ENCODE peak calls at places on chromosomes 13 and 19, in eight cellular contexts. One of them, this sample, is unnamed.

GRCh38 chr19:4083677-4084546 is 17.2 kb upstream of the ZBTB7A start:
- DNase-seq in cardiac muscle cell: no peak
- DNase-seq in HL-60: peak
- DNase-seq in substantia nigra: no peak
- DNase-seq in esophagus squamous epithelium: no peak
- DNase-seq in brain microvascular endothelial cell: no peak
- DNase-seq in RWPE2: no peak
- DNase-seq in heart left ventricle: no peak
- DNase-seq in this sample: peak

GRCh38 chr19:42576241-42576640 is 18.5 kb downstream of the CEACAM8 start:
- DNase-seq in cardiac muscle cell: no peak
- DNase-seq in HL-60: no peak
- DNase-seq in substantia nigra: no peak
- DNase-seq in esophagus squamous epithelium: no peak
- DNase-seq in brain microvascular endothelial cell: no peak
- DNase-seq in RWPE2: no peak
- DNase-seq in heart left ventricle: no peak
- DNase-seq in this sample: no peak

GRCh38 chr19:44698492-44699201 is at the start of gene CEACAM16:
- DNase-seq in cardiac muscle cell: no peak
- DNase-seq in HL-60: no peak
- DNase-seq in substantia nigra: no peak
- DNase-seq in esophagus squamous epithelium: no peak
- DNase-seq in brain microvascular endothelial cell: no peak
- DNase-seq in RWPE2: no peak
- DNase-seq in heart left ventricle: no peak
- DNase-seq in this sample: peak

GRCh38 chr19:6039541-6040225 is 61.7 kb upstream of the RANBP3 start:
- DNase-seq in cardiac muscle cell: no peak
- DNase-seq in HL-60: no peak
- DNase-seq in substantia nigra: no peak
- DNase-seq in esophagus squamous epithelium: no peak
- DNase-seq in brain microvascular endothelial cell: no peak
- DNase-seq in RWPE2: no peak
- DNase-seq in heart left ventricle: peak
- DNase-seq in this sample: no peak

GRCh38 chr19:29741226-29741625 is 26.2 kb upstream of the C19orf12 start:
- DNase-seq in cardiac muscle cell: no peak
- DNase-seq in HL-60: no peak
- DNase-seq in substantia nigra: no peak
- DNase-seq in esophagus squamous epithelium: no peak
- DNase-seq in brain microvascular endothelial cell: no peak
- DNase-seq in RWPE2: no peak
- DNase-seq in heart left ventricle: no peak
- DNase-seq in this sample: no peak

GRCh38 chr19:3784607-3785463 is 1.3 kb downstream of the MATK start:
- DNase-seq in cardiac muscle cell: no peak
- DNase-seq in HL-60: no peak
- DNase-seq in substantia nigra: no peak
- DNase-seq in esophagus squamous epithelium: no peak
- DNase-seq in brain microvascular endothelial cell: no peak
- DNase-seq in RWPE2: peak
- DNase-seq in heart left ventricle: no peak
- DNase-seq in this sample: no peak

GRCh38 chr19:49489601-49490167 is 2.3 kb downstream of the RPL13A start:
- DNase-seq in cardiac muscle cell: no peak
- DNase-seq in HL-60: peak
- DNase-seq in substantia nigra: no peak
- DNase-seq in esophagus squamous epithelium: no peak
- DNase-seq in brain microvascular endothelial cell: no peak
- DNase-seq in RWPE2: no peak
- DNase-seq in heart left ventricle: no peak
- DNase-seq in this sample: no peak

GRCh38 chr13:48334534-48335127 is 31.1 kb downstream of the RB1 start:
- DNase-seq in cardiac muscle cell: peak
- DNase-seq in HL-60: no peak
- DNase-seq in substantia nigra: no peak
- DNase-seq in esophagus squamous epithelium: no peak
- DNase-seq in brain microvascular endothelial cell: no peak
- DNase-seq in RWPE2: no peak
- DNase-seq in heart left ventricle: no peak
- DNase-seq in this sample: no peak

GRCh38 chr19:7927605-7928333 is 1.8 kb upstream of the CTXN1 start:
- DNase-seq in cardiac muscle cell: no peak
- DNase-seq in HL-60: no peak
- DNase-seq in substantia nigra: no peak
- DNase-seq in esophagus squamous epithelium: no peak
- DNase-seq in brain microvascular endothelial cell: no peak
- DNase-seq in RWPE2: peak
- DNase-seq in heart left ventricle: no peak
- DNase-seq in this sample: no peak

GRCh38 chr13:101626925-101627555 is 174.6 kb downstream of the ITGBL1 start:
- DNase-seq in cardiac muscle cell: no peak
- DNase-seq in HL-60: no peak
- DNase-seq in substantia nigra: no peak
- DNase-seq in esophagus squamous epithelium: no peak
- DNase-seq in brain microvascular endothelial cell: no peak
- DNase-seq in RWPE2: no peak
- DNase-seq in heart left ventricle: no peak
- DNase-seq in this sample: no peak

GRCh38 chr19:22784051-22784450 is at the start of gene ZNF99:
- DNase-seq in cardiac muscle cell: no peak
- DNase-seq in HL-60: no peak
- DNase-seq in substantia nigra: peak
- DNase-seq in esophagus squamous epithelium: no peak
- DNase-seq in brain microvascular endothelial cell: no peak
- DNase-seq in RWPE2: no peak
- DNase-seq in heart left ventricle: peak
- DNase-seq in this sample: no peak

GRCh38 chr13:80547885-80548284 is 207.0 kb upstream of the SPRY2 start:
- DNase-seq in cardiac muscle cell: no peak
- DNase-seq in HL-60: no peak
- DNase-seq in substantia nigra: no peak
- DNase-seq in esophagus squamous epithelium: no peak
- DNase-seq in brain microvascular endothelial cell: peak
- DNase-seq in RWPE2: no peak
- DNase-seq in heart left ventricle: no peak
- DNase-seq in this sample: no peak

GRCh38 chr19:5828661-5829566 is 10.6 kb downstream of the FUT6 start:
- DNase-seq in cardiac muscle cell: peak
- DNase-seq in HL-60: no peak
- DNase-seq in substantia nigra: no peak
- DNase-seq in esophagus squamous epithelium: no peak
- DNase-seq in brain microvascular endothelial cell: no peak
- DNase-seq in RWPE2: no peak
- DNase-seq in heart left ventricle: no peak
- DNase-seq in this sample: peak

GRCh38 chr19:35212241-35212640 is 16.3 kb downstream of the FAM187B start:
- DNase-seq in cardiac muscle cell: no peak
- DNase-seq in HL-60: no peak
- DNase-seq in substantia nigra: no peak
- DNase-seq in esophagus squamous epithelium: no peak
- DNase-seq in brain microvascular endothelial cell: no peak
- DNase-seq in RWPE2: no peak
- DNase-seq in heart left ventricle: no peak
- DNase-seq in this sample: no peak

GRCh38 chr19:14515501-14516047 is 2.6 kb downstream of the DNAJB1 start:
- DNase-seq in cardiac muscle cell: no peak
- DNase-seq in HL-60: no peak
- DNase-seq in substantia nigra: peak
- DNase-seq in esophagus squamous epithelium: no peak
- DNase-seq in brain microvascular endothelial cell: no peak
- DNase-seq in RWPE2: no peak
- DNase-seq in heart left ventricle: no peak
- DNase-seq in this sample: no peak

GRCh38 chr13:44140146-44140545 is 233.5 kb upstream of the SERP2 start:
- DNase-seq in cardiac muscle cell: no peak
- DNase-seq in HL-60: no peak
- DNase-seq in substantia nigra: no peak
- DNase-seq in esophagus squamous epithelium: no peak
- DNase-seq in brain microvascular endothelial cell: no peak
- DNase-seq in RWPE2: no peak
- DNase-seq in heart left ventricle: no peak
- DNase-seq in this sample: peak

DNA sequence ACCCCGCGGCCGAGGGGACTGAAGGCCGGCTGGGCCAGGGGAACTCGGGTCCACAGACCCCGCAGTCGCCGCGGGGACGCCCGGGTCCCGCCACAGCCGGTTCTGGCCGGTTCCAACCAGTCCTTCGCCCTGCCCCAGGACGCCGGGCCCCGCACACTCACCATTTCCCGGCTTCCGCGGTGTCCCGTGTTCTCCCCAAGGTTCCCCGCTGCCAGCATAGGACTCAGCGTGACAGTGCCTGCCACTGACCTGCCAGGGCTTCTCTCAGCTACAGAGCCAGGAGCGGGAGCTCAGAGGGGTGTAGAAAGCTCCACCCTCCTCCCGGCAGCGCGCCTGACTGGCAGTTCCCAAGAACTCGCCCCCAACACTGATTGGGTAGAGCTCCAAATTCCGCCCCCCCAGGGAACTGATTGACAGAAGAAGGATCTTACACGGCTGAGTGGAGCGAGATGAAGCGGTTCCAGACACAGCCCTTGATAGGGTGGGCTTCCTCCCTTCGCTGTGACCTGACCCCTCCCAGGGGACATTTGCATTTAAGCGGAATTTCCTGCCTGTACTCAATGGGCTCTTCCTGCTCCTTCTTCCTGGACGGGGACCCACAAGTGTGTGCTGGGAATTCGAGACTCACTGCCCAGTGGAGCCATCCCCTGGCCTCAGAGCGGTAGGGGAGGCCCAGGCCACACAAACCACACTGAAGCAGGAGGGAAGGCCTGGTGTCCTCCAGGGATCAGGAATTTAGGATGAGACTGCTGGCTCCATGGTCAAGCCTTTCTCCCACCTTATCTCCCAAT is at the start of gene ZNF442:
- DNase-seq in cardiac muscle cell: peak
- DNase-seq in HL-60: peak
- DNase-seq in substantia nigra: peak
- DNase-seq in esophagus squamous epithelium: peak
- DNase-seq in brain microvascular endothelial cell: peak
- DNase-seq in RWPE2: peak
- DNase-seq in heart left ventricle: peak
- DNase-seq in this sample: peak
- H3K27ac ChIP-seq in cardiac muscle cell: peak
- H3K27ac ChIP-seq in HL-60: peak
- H3K27ac ChIP-seq in substantia nigra: peak
- H3K27ac ChIP-seq in esophagus squamous epithelium: peak
- H3K27ac ChIP-seq in brain microvascular endothelial cell: peak
- H3K27ac ChIP-seq in RWPE2: peak
- H3K27ac ChIP-seq in heart left ventricle: peak
- H3K27ac ChIP-seq in this sample: peak

GRCh38 chr19:18504886-18505610 is 16.8 kb downstream of the ELL start:
- DNase-seq in cardiac muscle cell: no peak
- DNase-seq in HL-60: no peak
- DNase-seq in substantia nigra: no peak
- DNase-seq in esophagus squamous epithelium: no peak
- DNase-seq in brain microvascular endothelial cell: no peak
- DNase-seq in RWPE2: no peak
- DNase-seq in heart left ventricle: no peak
- DNase-seq in this sample: peak

GRCh38 chr19:18503971-18504885 is 17.6 kb downstream of the ELL start:
- DNase-seq in cardiac muscle cell: no peak
- DNase-seq in HL-60: no peak
- DNase-seq in substantia nigra: no peak
- DNase-seq in esophagus squamous epithelium: no peak
- DNase-seq in brain microvascular endothelial cell: no peak
- DNase-seq in RWPE2: no peak
- DNase-seq in heart left ventricle: no peak
- DNase-seq in this sample: peak

GRCh38 chr19:18502236-18502632 is 19.6 kb downstream of the ELL start:
- DNase-seq in cardiac muscle cell: no peak
- DNase-seq in HL-60: no peak
- DNase-seq in substantia nigra: no peak
- DNase-seq in esophagus squamous epithelium: no peak
- DNase-seq in brain microvascular endothelial cell: no peak
- DNase-seq in RWPE2: no peak
- DNase-seq in heart left ventricle: no peak
- DNase-seq in this sample: no peak

GRCh38 chr19:18502633-18503294 is 19.1 kb downstream of the ELL start:
- DNase-seq in cardiac muscle cell: no peak
- DNase-seq in HL-60: peak
- DNase-seq in substantia nigra: peak
- DNase-seq in esophagus squamous epithelium: no peak
- DNase-seq in brain microvascular endothelial cell: no peak
- DNase-seq in RWPE2: no peak
- DNase-seq in heart left ventricle: peak
- DNase-seq in this sample: peak

GRCh38 chr19:18503337-18503970 is 18.4 kb downstream of the ELL start:
- DNase-seq in cardiac muscle cell: no peak
- DNase-seq in HL-60: peak
- DNase-seq in substantia nigra: no peak
- DNase-seq in esophagus squamous epithelium: no peak
- DNase-seq in brain microvascular endothelial cell: no peak
- DNase-seq in RWPE2: no peak
- DNase-seq in heart left ventricle: no peak
- DNase-seq in this sample: no peak
- H3K27ac ChIP-seq in cardiac muscle cell: peak
- H3K27ac ChIP-seq in HL-60: peak
- H3K27ac ChIP-seq in substantia nigra: peak
- H3K27ac ChIP-seq in esophagus squamous epithelium: no peak
- H3K27ac ChIP-seq in brain microvascular endothelial cell: no peak
- H3K27ac ChIP-seq in RWPE2: no peak
- H3K27ac ChIP-seq in heart left ventricle: peak
- H3K27ac ChIP-seq in this sample: peak

GRCh38 chr13:110262944-110263343 is 44.0 kb downstream of the COL4A1 start:
- DNase-seq in cardiac muscle cell: no peak
- DNase-seq in HL-60: no peak
- DNase-seq in substantia nigra: no peak
- DNase-seq in esophagus squamous epithelium: no peak
- DNase-seq in brain microvascular endothelial cell: no peak
- DNase-seq in RWPE2: no peak
- DNase-seq in heart left ventricle: no peak
- DNase-seq in this sample: no peak
- H3K27ac ChIP-seq in cardiac muscle cell: no peak
- H3K27ac ChIP-seq in HL-60: no peak
- H3K27ac ChIP-seq in substantia nigra: no peak
- H3K27ac ChIP-seq in esophagus squamous epithelium: peak
- H3K27ac ChIP-seq in brain microvascular endothelial cell: peak
- H3K27ac ChIP-seq in RWPE2: peak
- H3K27ac ChIP-seq in heart left ventricle: peak
- H3K27ac ChIP-seq in this sample: peak

DNA sequence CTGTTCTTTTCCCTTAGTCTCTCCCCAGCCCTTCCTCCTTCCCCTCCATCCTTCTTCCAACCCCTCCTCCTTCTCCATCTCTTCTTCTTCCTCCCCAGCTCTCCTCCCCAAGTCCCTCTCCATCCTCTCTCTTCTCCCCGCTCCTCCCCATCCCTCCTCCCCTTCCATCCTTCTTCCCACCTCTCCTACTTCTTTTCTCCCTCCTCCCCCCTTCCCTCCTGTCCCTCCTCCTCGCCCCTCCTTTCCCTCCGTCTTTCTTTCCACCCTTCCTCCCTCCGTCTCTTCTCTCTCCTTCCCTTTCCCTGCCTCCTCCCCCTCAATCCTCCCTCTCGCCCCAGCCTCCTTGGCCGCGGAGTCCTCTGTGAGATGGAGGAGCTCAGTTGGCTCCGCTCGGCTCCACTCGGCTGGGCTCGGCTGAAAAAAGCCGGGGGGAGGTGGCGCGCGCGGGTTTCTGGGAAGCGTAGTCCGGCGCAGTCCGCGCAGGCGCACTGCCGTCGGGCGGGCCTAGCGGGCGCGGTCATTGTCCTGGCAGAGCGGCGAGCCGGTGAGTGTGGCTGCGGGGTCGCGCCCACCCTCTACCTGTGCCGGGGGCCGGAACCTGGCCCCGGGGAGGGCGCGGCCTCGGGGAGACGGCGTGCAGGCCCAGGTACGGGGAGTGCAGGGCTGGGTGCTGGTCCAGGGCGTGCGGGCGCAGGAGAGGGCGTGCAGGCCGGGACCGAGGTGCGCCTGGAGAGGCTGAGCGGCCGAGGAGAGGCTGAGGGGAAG is at the start of gene ZNF71:
- DNase-seq in cardiac muscle cell: peak
- DNase-seq in HL-60: peak
- DNase-seq in substantia nigra: peak
- DNase-seq in esophagus squamous epithelium: peak
- DNase-seq in brain microvascular endothelial cell: peak
- DNase-seq in RWPE2: peak
- DNase-seq in heart left ventricle: peak
- DNase-seq in this sample: peak
- H3K27ac ChIP-seq in cardiac muscle cell: no peak
- H3K27ac ChIP-seq in HL-60: peak
- H3K27ac ChIP-seq in substantia nigra: peak
- H3K27ac ChIP-seq in esophagus squamous epithelium: peak
- H3K27ac ChIP-seq in brain microvascular endothelial cell: no peak
- H3K27ac ChIP-seq in RWPE2: no peak
- H3K27ac ChIP-seq in heart left ventricle: peak
- H3K27ac ChIP-seq in this sample: peak